ENCODE peak calls at places on chromosomes 1 and 21, in four cellular contexts. One of them, this sample, is unnamed.
A peak's percentile ranks its signal among the peaks of the same experiment; 100 is the strongest.

GRCh38 chr1:1283821-1284220 is 3.6 kb downstream of the SCNN1D start:
- DNase-seq in tibial artery: no peak
- DNase-seq in B cell: no peak
- DNase-seq in stimulated activated CD4-positive, alpha-beta T cell treated with anti-CD3 and anti-CD28 coated beads, Interleukin-4, amount 100 ng/mL, for 4 hours: no peak
- DNase-seq in this sample: no peak

GRCh38 chr1:66445492-66446181 is 88.3 kb upstream of the SGIP1 start:
- DNase-seq in tibial artery: no peak
- DNase-seq in B cell: peak; percentile 68
- DNase-seq in stimulated activated CD4-positive, alpha-beta T cell treated with anti-CD3 and anti-CD28 coated beads, Interleukin-4, amount 100 ng/mL, for 4 hours: peak; percentile 36
- DNase-seq in this sample: no peak

GRCh38 chr1:178869114-178869697 is 1.7 kb downstream of the ANGPTL1 start:
- DNase-seq in B cell: no peak
- DNase-seq in stimulated activated CD4-positive, alpha-beta T cell treated with anti-CD3 and anti-CD28 coated beads, Interleukin-4, amount 100 ng/mL, for 4 hours: no peak
- DNase-seq in tibial artery: no peak
- DNase-seq in this sample: no peak

GRCh38 chr1:159338018-159338417 is 35.9 kb downstream of the FCER1A start:
- DNase-seq in tibial artery: no peak
- DNase-seq in B cell: no peak
- DNase-seq in stimulated activated CD4-positive, alpha-beta T cell treated with anti-CD3 and anti-CD28 coated beads, Interleukin-4, amount 100 ng/mL, for 4 hours: no peak
- DNase-seq in this sample: no peak

GRCh38 chr1:62131093-62131725 is 63.4 kb upstream of the L1TD1 start:
- DNase-seq in B cell: peak; percentile 21
- DNase-seq in tibial artery: no peak
- DNase-seq in stimulated activated CD4-positive, alpha-beta T cell treated with anti-CD3 and anti-CD28 coated beads, Interleukin-4, amount 100 ng/mL, for 4 hours: no peak
- DNase-seq in this sample: no peak

GRCh38 chr1:41365772-41366427 is 4.7 kb downstream of the FOXO6 start:
- DNase-seq in tibial artery: no peak
- DNase-seq in stimulated activated CD4-positive, alpha-beta T cell treated with anti-CD3 and anti-CD28 coated beads, Interleukin-4, amount 100 ng/mL, for 4 hours: no peak
- DNase-seq in B cell: peak; percentile 59
- DNase-seq in this sample: no peak

GRCh38 chr1:214460304-214460916 is 91.0 kb downstream of the PTPN14 start:
- DNase-seq in B cell: no peak
- DNase-seq in tibial artery: no peak
- DNase-seq in stimulated activated CD4-positive, alpha-beta T cell treated with anti-CD3 and anti-CD28 coated beads, Interleukin-4, amount 100 ng/mL, for 4 hours: no peak
- DNase-seq in this sample: no peak

GRCh38 chr1:8687053-8687452 is 130.4 kb downstream of the RERE start:
- DNase-seq in B cell: no peak
- DNase-seq in stimulated activated CD4-positive, alpha-beta T cell treated with anti-CD3 and anti-CD28 coated beads, Interleukin-4, amount 100 ng/mL, for 4 hours: no peak
- DNase-seq in tibial artery: no peak
- DNase-seq in this sample: no peak

GRCh38 chr21:36542312-36543101 is 62.6 kb upstream of the CLDN14 start:
- DNase-seq in stimulated activated CD4-positive, alpha-beta T cell treated with anti-CD3 and anti-CD28 coated beads, Interleukin-4, amount 100 ng/mL, for 4 hours: no peak
- DNase-seq in B cell: peak; percentile 6
- DNase-seq in tibial artery: peak; percentile 41
- DNase-seq in this sample: no peak

GRCh38 chr1:2376261-2376741 is 15.1 kb downstream of the MORN1 start:
- DNase-seq in stimulated activated CD4-positive, alpha-beta T cell treated with anti-CD3 and anti-CD28 coated beads, Interleukin-4, amount 100 ng/mL, for 4 hours: no peak
- DNase-seq in tibial artery: no peak
- DNase-seq in B cell: no peak
- DNase-seq in this sample: peak; percentile 58

GRCh38 chr1:14780271-14780670 is 181.8 kb downstream of the KAZN start:
- DNase-seq in stimulated activated CD4-positive, alpha-beta T cell treated with anti-CD3 and anti-CD28 coated beads, Interleukin-4, amount 100 ng/mL, for 4 hours: no peak
- DNase-seq in tibial artery: no peak
- DNase-seq in B cell: no peak
- DNase-seq in this sample: no peak

GRCh38 chr21:20882462-20883415 is 115.5 kb upstream of the NCAM2 start:
- DNase-seq in tibial artery: no peak
- DNase-seq in stimulated activated CD4-positive, alpha-beta T cell treated with anti-CD3 and anti-CD28 coated beads, Interleukin-4, amount 100 ng/mL, for 4 hours: no peak
- DNase-seq in B cell: peak; percentile 1
- DNase-seq in this sample: no peak

GRCh38 chr1:7378346-7379130 is 392.6 kb upstream of the VAMP3 start:
- DNase-seq in stimulated activated CD4-positive, alpha-beta T cell treated with anti-CD3 and anti-CD28 coated beads, Interleukin-4, amount 100 ng/mL, for 4 hours: no peak
- DNase-seq in tibial artery: peak; percentile 25
- DNase-seq in B cell: no peak
- DNase-seq in this sample: no peak

GRCh38 chr1:221724931-221725605 is 16.8 kb downstream of the DUSP10 start:
- DNase-seq in B cell: no peak
- DNase-seq in tibial artery: peak; percentile 78
- DNase-seq in stimulated activated CD4-positive, alpha-beta T cell treated with anti-CD3 and anti-CD28 coated beads, Interleukin-4, amount 100 ng/mL, for 4 hours: no peak
- DNase-seq in this sample: no peak

GRCh38 chr1:163120372-163120771 is 51.2 kb downstream of the RGS4 start:
- DNase-seq in stimulated activated CD4-positive, alpha-beta T cell treated with anti-CD3 and anti-CD28 coated beads, Interleukin-4, amount 100 ng/mL, for 4 hours: no peak
- DNase-seq in tibial artery: no peak
- DNase-seq in B cell: no peak
- DNase-seq in this sample: no peak

GRCh38 chr1:20792177-20792576 is 5.1 kb upstream of the HP1BP3 start:
- DNase-seq in tibial artery: no peak
- DNase-seq in B cell: no peak
- DNase-seq in stimulated activated CD4-positive, alpha-beta T cell treated with anti-CD3 and anti-CD28 coated beads, Interleukin-4, amount 100 ng/mL, for 4 hours: no peak
- DNase-seq in this sample: no peak

GRCh38 chr1:247360991-247361721 is 29.5 kb upstream of the ZNF496 start:
- DNase-seq in B cell: no peak
- DNase-seq in stimulated activated CD4-positive, alpha-beta T cell treated with anti-CD3 and anti-CD28 coated beads, Interleukin-4, amount 100 ng/mL, for 4 hours: no peak
- DNase-seq in tibial artery: no peak
- DNase-seq in this sample: no peak

GRCh38 chr1:116569776-116570357 is 959 bp downstream of the CD58 start:
- DNase-seq in tibial artery: peak; percentile 75
- DNase-seq in B cell: peak; percentile 58
- DNase-seq in stimulated activated CD4-positive, alpha-beta T cell treated with anti-CD3 and anti-CD28 coated beads, Interleukin-4, amount 100 ng/mL, for 4 hours: peak; percentile 24
- DNase-seq in this sample: no peak

GRCh38 chr1:230158422-230159291 is 91.6 kb downstream of the GALNT2 start:
- DNase-seq in stimulated activated CD4-positive, alpha-beta T cell treated with anti-CD3 and anti-CD28 coated beads, Interleukin-4, amount 100 ng/mL, for 4 hours: no peak
- DNase-seq in tibial artery: no peak
- DNase-seq in B cell: no peak
- DNase-seq in this sample: no peak

GRCh38 chr1:160711528-160712311 is at the start of gene CD48:
- DNase-seq in stimulated activated CD4-positive, alpha-beta T cell treated with anti-CD3 and anti-CD28 coated beads, Interleukin-4, amount 100 ng/mL, for 4 hours: peak; percentile 29
- DNase-seq in tibial artery: no peak
- DNase-seq in B cell: peak; percentile 66
- DNase-seq in this sample: no peak

GRCh38 chr1:153506831-153507413 is 28.9 kb downstream of the S100A6 start:
- DNase-seq in B cell: no peak
- DNase-seq in tibial artery: peak; percentile 95
- DNase-seq in stimulated activated CD4-positive, alpha-beta T cell treated with anti-CD3 and anti-CD28 coated beads, Interleukin-4, amount 100 ng/mL, for 4 hours: no peak
- DNase-seq in this sample: no peak

GRCh38 chr1:32494196-32494595 is 29.3 kb downstream of the ZBTB8B start:
- DNase-seq in tibial artery: no peak
- DNase-seq in stimulated activated CD4-positive, alpha-beta T cell treated with anti-CD3 and anti-CD28 coated beads, Interleukin-4, amount 100 ng/mL, for 4 hours: no peak
- DNase-seq in B cell: no peak
- DNase-seq in this sample: no peak

GRCh38 chr1:180213401-180214177 is 16.5 kb upstream of the LHX4 start:
- DNase-seq in stimulated activated CD4-positive, alpha-beta T cell treated with anti-CD3 and anti-CD28 coated beads, Interleukin-4, amount 100 ng/mL, for 4 hours: peak; percentile 25
- DNase-seq in B cell: peak; percentile 26
- DNase-seq in tibial artery: peak; percentile 62
- DNase-seq in this sample: peak; percentile 38

GRCh38 chr1:145956776-145957442 is 908 bp downstream of the LIX1L start:
- DNase-seq in stimulated activated CD4-positive, alpha-beta T cell treated with anti-CD3 and anti-CD28 coated beads, Interleukin-4, amount 100 ng/mL, for 4 hours: no peak
- DNase-seq in B cell: no peak
- DNase-seq in tibial artery: peak; percentile 75
- DNase-seq in this sample: no peak

GRCh38 chr1:55172272-55172671 is 42.9 kb downstream of the USP24 start:
- DNase-seq in tibial artery: no peak
- DNase-seq in stimulated activated CD4-positive, alpha-beta T cell treated with anti-CD3 and anti-CD28 coated beads, Interleukin-4, amount 100 ng/mL, for 4 hours: no peak
- DNase-seq in B cell: no peak
- DNase-seq in this sample: no peak

GRCh38 chr1:20602851-20603450 is 14.1 kb downstream of the CDA start:
- DNase-seq in B cell: no peak
- DNase-seq in tibial artery: no peak
- DNase-seq in stimulated activated CD4-positive, alpha-beta T cell treated with anti-CD3 and anti-CD28 coated beads, Interleukin-4, amount 100 ng/mL, for 4 hours: no peak
- DNase-seq in this sample: no peak

GRCh38 chr1:223712856-223713494 is 636 bp downstream of the CAPN2 start:
- DNase-seq in stimulated activated CD4-positive, alpha-beta T cell treated with anti-CD3 and anti-CD28 coated beads, Interleukin-4, amount 100 ng/mL, for 4 hours: peak; percentile 39
- DNase-seq in tibial artery: peak; percentile 74
- DNase-seq in B cell: peak; percentile 50
- DNase-seq in this sample: no peak

GRCh38 chr1:46246548-46247432 is 773 bp upstream of the RAD54L start:
- DNase-seq in stimulated activated CD4-positive, alpha-beta T cell treated with anti-CD3 and anti-CD28 coated beads, Interleukin-4, amount 100 ng/mL, for 4 hours: peak; percentile 45
- DNase-seq in tibial artery: peak; percentile 77
- DNase-seq in B cell: no peak
- DNase-seq in this sample: peak; percentile 93

GRCh38 chr1:206464456-206464964 is 5.8 kb upstream of the IKBKE start:
- DNase-seq in tibial artery: no peak
- DNase-seq in stimulated activated CD4-positive, alpha-beta T cell treated with anti-CD3 and anti-CD28 coated beads, Interleukin-4, amount 100 ng/mL, for 4 hours: no peak
- DNase-seq in B cell: no peak
- DNase-seq in this sample: no peak

GRCh38 chr1:189150624-189151023 is 1327.0 kb downstream of the BRINP3 start:
- DNase-seq in B cell: no peak
- DNase-seq in stimulated activated CD4-positive, alpha-beta T cell treated with anti-CD3 and anti-CD28 coated beads, Interleukin-4, amount 100 ng/mL, for 4 hours: no peak
- DNase-seq in tibial artery: no peak
- DNase-seq in this sample: no peak

GRCh38 chr21:45632897-45633260 is 10.6 kb upstream of the PCBP3 start:
- DNase-seq in tibial artery: no peak
- DNase-seq in B cell: no peak
- DNase-seq in stimulated activated CD4-positive, alpha-beta T cell treated with anti-CD3 and anti-CD28 coated beads, Interleukin-4, amount 100 ng/mL, for 4 hours: no peak
- DNase-seq in this sample: no peak

GRCh38 chr1:27045973-27046558 is 33.4 kb upstream of the TENT5B start:
- DNase-seq in B cell: peak; percentile 79
- DNase-seq in tibial artery: peak; percentile 73
- DNase-seq in stimulated activated CD4-positive, alpha-beta T cell treated with anti-CD3 and anti-CD28 coated beads, Interleukin-4, amount 100 ng/mL, for 4 hours: peak; percentile 69
- DNase-seq in this sample: no peak